ENCODE peak calls at places on chromosome 13, in four cellular contexts. P is mesenchymal stem cell, D is nucleus accumbens, W is SW480. Z is an unnamed sample.

GRCh38 chr13:97020194-97020593 is 25.9 kb upstream of the OXGR1 start:
- DNase-seq in W (no peak), P (no peak), D (no peak), Z (no peak)

GRCh38 chr13:111898956-111899713 is 167.8 kb upstream of the SOX1 start:
- DNase-seq in P (peak; percentile 50), D (no peak), W (no peak), Z (no peak)

GRCh38 chr13:30829788-30830637 is 76.1 kb upstream of the MEDAG start:
- DNase-seq in D (no peak), P (no peak), W (no peak), Z (no peak)

GRCh38 chr13:64934569-64935362 is 2295.4 kb downstream of the PCDH9 start:
- DNase-seq in P (no peak), W (no peak), D (no peak), Z (no peak)

GRCh38 chr13:106815545-106815944 is 247.6 kb upstream of the ARGLU1 start:
- DNase-seq in D (no peak), W (no peak), P (no peak), Z (no peak)

GRCh38 chr13:41274881-41275280 is 11.5 kb upstream of the MTRF1 start:
- DNase-seq in D (no peak), P (no peak), W (no peak), Z (no peak)

GRCh38 chr13:74243637-74244526 is 109.7 kb upstream of the KLF12 start:
- DNase-seq in W (no peak), D (no peak), P (peak; percentile 15), Z (no peak)

GRCh38 chr13:39102981-39103490 is 64.8 kb downstream of the NHLRC3 start:
- DNase-seq in P (no peak), D (peak; percentile 23), W (no peak), Z (no peak)

GRCh38 chr13:25286308-25286968 is 850 bp downstream of the MTMR6 start:
- DNase-seq in P (peak; percentile 76), D (no peak), W (peak; percentile 46), Z (no peak)

GRCh38 chr13:100208002-100208401 is 119.1 kb downstream of the PCCA start:
- DNase-seq in W (no peak), P (peak; percentile 22), D (no peak), Z (no peak)

Z was measured in Caco-2.